ENCODE peak calls at places on chromosome 19, in six cellular contexts. Z, K, B, I, S and P are unnamed samples.

GRCh38 chr19:50817941-50818858 is 5.4 kb downstream of the KLK1 start:
- DNase-seq in S (no peak), B (peak; percentile 32), K (peak; percentile 48), I (peak; percentile 52), Z (peak; percentile 68), P (no peak)

GRCh38 chr19:14370169-14370998 is 10.9 kb upstream of the ADGRE5 start:
- DNase-seq in Z (peak; percentile 68), S (no peak), I (no peak), K (no peak), B (peak; percentile 59), P (no peak)

GRCh38 chr19:33208904-33209843 is 15.0 kb downstream of the LRP3 start:
- DNase-seq in Z (no peak), K (no peak), S (no peak), B (no peak), I (peak; percentile 43), P (no peak)

GRCh38 chr19:7980168-7980567 is 25.3 kb downstream of the ELAVL1 start:
- DNase-seq in Z (peak; percentile 24), I (no peak), B (no peak), K (no peak), S (no peak), P (no peak)

GRCh38 chr19:42152285-42152684 is 20.0 kb upstream of the POU2F2 start:
- DNase-seq in S (no peak), Z (no peak), B (no peak), K (no peak), I (no peak), P (no peak)

GRCh38 chr19:23075031-23075733 is 41.6 kb upstream of the ZNF730 start:
- DNase-seq in K (no peak), I (peak; percentile 62), B (no peak), S (no peak), Z (peak; percentile 51), P (peak; percentile 43)

GRCh38 chr19:31674503-31675186 is 325.4 kb upstream of the TSHZ3 start:
- DNase-seq in K (no peak), I (no peak), S (no peak), B (no peak), Z (no peak), P (peak; percentile 25)

GRCh38 chr19:49403404-49404187 is 15.5 kb downstream of the KASH5 start:
- DNase-seq in K (no peak), Z (no peak), B (no peak), I (no peak), S (no peak), P (no peak)

GRCh38 chr19:13804830-13805683 is 9.8 kb downstream of the ZSWIM4 start:
- DNase-seq in Z (peak; percentile 57), I (peak; percentile 63), S (no peak), B (no peak), K (no peak), P (no peak)

GRCh38 chr19:47190167-47190727 is 40.8 kb downstream of the BBC3 start:
- DNase-seq in Z (peak; percentile 88), K (peak; percentile 90), B (peak; percentile 55), S (no peak), I (peak; percentile 58), P (peak; percentile 67)

GRCh38 chr19:44903602-44904425 is 1.8 kb upstream of the APOE start:
- DNase-seq in K (peak; percentile 80), I (peak; percentile 63), S (peak; percentile 70), B (peak; percentile 76), Z (peak; percentile 79), P (no peak)

GRCh38 chr19:13013649-13014048 is 18.4 kb downstream of the NFIX start:
- DNase-seq in Z (no peak), I (no peak), K (no peak), S (no peak), B (no peak), P (no peak)

GRCh38 chr19:57099199-57099661 is 20.6 kb upstream of the USP29 start:
- DNase-seq in K (peak; percentile 49), B (peak; percentile 48), Z (peak; percentile 70), S (no peak), I (peak; percentile 67), P (no peak)

GRCh38 chr19:46944918-46945628 is 74.6 kb upstream of the NPAS1 start:
- DNase-seq in K (no peak), I (peak; percentile 86), S (peak; percentile 57), Z (peak; percentile 51), B (no peak), P (no peak)

GRCh38 chr19:18481505-18482222 is 40.2 kb downstream of the ELL start:
- DNase-seq in K (no peak), S (no peak), B (no peak), Z (no peak), I (no peak), P (no peak)
- H3K36me3 ChIP-seq in K (no peaks in the 10 kb centered on the region), S (no peaks in the 10 kb centered on the region), B (no peaks in the 10 kb centered on the region), Z (no peaks in the 10 kb centered on the region), I (no peaks in the 10 kb centered on the region), P (no peaks in the 10 kb centered on the region)

DNA sequence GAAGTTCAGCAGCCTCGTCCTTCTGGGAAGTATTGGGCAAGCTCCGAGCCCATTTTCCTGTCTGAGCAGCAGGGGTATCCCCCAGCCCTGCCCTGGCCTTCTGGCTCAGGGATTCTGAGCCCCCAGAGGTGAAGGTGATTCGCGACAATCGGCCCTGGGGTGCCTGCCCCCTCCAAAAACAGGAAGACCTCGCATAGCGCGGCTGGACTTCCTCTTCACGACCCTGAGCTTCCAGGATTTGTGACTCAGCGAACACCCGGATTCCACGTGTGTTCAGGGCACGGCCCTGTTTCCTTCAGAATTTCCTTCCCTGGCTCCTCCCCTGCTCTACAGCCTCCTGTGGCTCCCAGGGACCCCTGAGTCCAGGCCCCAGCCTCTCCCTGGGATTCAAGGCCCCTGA is at the start of gene SEMA6B:
- DNase-seq in Z (peak; percentile 75), K (peak; percentile 35), S (no peak), B (no peak), I (peak; percentile 65), P (no peak)
- H3K4me3 ChIP-seq in Z (peak within 1 kb of the TSS; percentile 57), K (peak within 1 kb of the TSS; percentile 44), S (no peak within 1 kb of the TSS), B (no peak within 1 kb of the TSS), I (peak within 1 kb of the TSS; percentile 63), P (no peak within 1 kb of the TSS)

DNA sequence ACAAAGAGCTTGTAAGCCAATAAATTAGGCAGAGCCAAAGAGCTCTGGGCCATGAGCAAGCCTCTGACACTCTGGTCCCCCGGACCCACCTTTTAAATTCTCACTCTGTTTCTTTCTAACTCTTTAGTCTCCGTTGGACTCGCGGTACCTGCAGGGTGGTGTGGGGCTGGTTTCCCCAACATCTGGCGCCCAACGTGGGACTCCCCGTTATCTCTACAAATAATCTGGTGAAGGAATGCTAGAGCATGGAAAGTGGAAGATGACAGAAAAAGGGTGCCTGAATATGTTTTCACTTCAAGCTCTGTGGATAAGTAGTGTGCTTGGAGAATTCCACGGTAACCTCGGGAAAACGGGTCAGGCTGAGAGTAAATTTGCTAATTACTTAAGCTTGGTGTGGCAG is 36.5 kb upstream of the CYP2B6 start:
- DNase-seq in Z (no peak), K (no peak), S (no peak), I (no peak), B (no peak), P (no peak)
- H3K27me3 ChIP-seq in Z (no peaks in the 10 kb centered on the region), K (peaks cover 8% of the 10 kb centered on the region), S (no peaks in the 10 kb centered on the region), I (no peaks in the 10 kb centered on the region), B (no peaks in the 10 kb centered on the region), P (no peaks in the 10 kb centered on the region)

GRCh38 chr19:10921199-10921879 is 7.1 kb downstream of the YIPF2 start:
- DNase-seq in S (no peak), Z (no peak), K (no peak), I (peak; percentile 15), B (no peak), P (no peak)
- H3K36me3 ChIP-seq in S (peaks cover 4% of the 10 kb centered on the region), Z (peaks cover 79% of the 10 kb centered on the region), K (peaks cover 90% of the 10 kb centered on the region), I (peaks cover 79% of the 10 kb centered on the region), B (peaks cover 3% of the 10 kb centered on the region), P (peaks cover 1% of the 10 kb centered on the region)

DNA sequence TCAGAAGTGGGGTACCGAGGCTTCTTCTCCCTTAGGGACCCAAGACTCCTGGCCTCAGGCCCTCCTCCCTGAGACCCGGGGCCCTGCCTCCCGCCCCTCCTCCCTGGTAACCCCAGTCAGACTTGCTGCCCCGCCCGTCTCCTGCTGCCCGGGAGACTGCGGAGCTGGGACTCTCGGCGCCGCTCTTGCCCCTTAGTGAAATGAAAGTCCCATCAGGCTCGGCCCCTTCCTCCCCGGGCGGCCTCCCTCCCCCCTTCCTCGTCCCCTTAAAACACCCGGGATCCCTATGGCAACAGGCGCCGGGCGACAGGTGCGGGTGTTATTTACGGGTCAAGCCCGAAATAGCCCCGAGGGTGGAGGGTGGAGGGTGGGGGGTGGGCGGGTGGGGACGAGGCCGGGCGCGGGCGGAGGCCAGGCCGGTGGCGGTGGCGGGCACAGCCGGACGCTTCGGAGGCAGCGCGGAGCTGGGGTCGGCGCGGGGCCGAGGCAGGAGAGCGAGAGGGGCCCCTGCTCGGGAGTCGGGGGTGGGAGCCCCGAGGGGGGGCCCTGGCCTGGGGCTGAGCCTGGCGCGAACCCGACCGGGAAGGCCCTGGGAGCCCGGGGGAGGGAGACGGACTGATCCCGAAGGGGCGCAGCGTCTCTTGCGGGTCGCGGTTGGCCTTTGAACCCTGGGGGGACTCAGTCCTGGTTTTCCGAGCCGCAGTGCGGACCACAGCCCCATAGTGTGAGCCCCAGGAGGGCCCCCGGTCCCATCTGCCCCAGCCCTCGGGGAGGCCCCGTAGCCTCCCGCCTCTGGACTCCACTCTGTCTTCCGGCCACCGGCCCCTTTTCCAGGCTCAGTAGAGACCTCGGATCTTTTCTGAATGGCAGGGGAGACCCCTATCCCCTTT is at the start of gene CACNG6:
- DNase-seq in K (peak; percentile 39), B (no peak), I (no peak), S (no peak), Z (peak; percentile 52), P (no peak)
- H3K4me3 ChIP-seq in K (peak within 1 kb of the TSS; percentile 52), B (no peak within 1 kb of the TSS), I (peak within 1 kb of the TSS; percentile 27), S (no peak within 1 kb of the TSS), Z (peak within 1 kb of the TSS; percentile 32), P (peak within 1 kb of the TSS; percentile 13)